ENCODE peak calls at places on chromosomes 13 and 19, in eight cellular contexts. G is stimulated activated naive B cell treated with anti-CD40 and anti-IgM and Interleukin-4, amounts not matched to agents 10 μg/mL and 1 μg/mL and 100 μg/mL, for 72 hours; M is naive thymus-derived CD8-positive, alpha-beta T cell; O is GM06990; R is NCI-H1105; S is GM23248; N is HT1080; P is suprapubic skin. T is an unnamed sample.

GRCh38 chr13:98810746-98811145 is 58.3 kb upstream of the SLC15A1 start:
- DNase-seq in R (no peak), S (peak; percentile 3), M (no peak), O (no peak), P (no peak), N (peak; percentile 57), G (no peak), T (no peak)

GRCh38 chr13:50365683-50366391 is 350.6 kb downstream of the KCNRG start:
- DNase-seq in S (no peak), G (peak; percentile 26), O (peak; percentile 59), P (no peak), N (peak; percentile 61), M (no peak), R (peak; percentile 34), T (no peak)

GRCh38 chr19:16366433-16367268 is 42.0 kb downstream of the KLF2 start:
- DNase-seq in R (no peak), O (peak; percentile 80), N (no peak), P (no peak), G (peak; percentile 46), S (no peak), M (peak; percentile 77), T (no peak)

GRCh38 chr13:39765801-39766463 is 110.5 kb downstream of the COG6 start:
- DNase-seq in M (no peak), S (peak; percentile 25), P (no peak), O (no peak), R (peak; percentile 86), G (no peak), N (peak; percentile 24), T (no peak)

GRCh38 chr13:73684286-73684685 is 449.9 kb downstream of the KLF12 start:
- DNase-seq in G (no peak), O (no peak), S (no peak), R (no peak), M (no peak), N (no peak), P (no peak), T (no peak)

GRCh38 chr19:36009633-36010379 is 1.2 kb upstream of the SYNE4 start:
- DNase-seq in M (no peak), O (no peak), S (no peak), N (no peak), R (no peak), G (no peak), P (no peak), T (no peak)

GRCh38 chr19:50205681-50206138 is 2.3 kb downstream of the MYH14 start:
- DNase-seq in O (no peak), P (no peak), M (no peak), R (peak; percentile 83), S (no peak), G (no peak), N (no peak), T (peak; percentile 80)

GRCh38 chr13:105291987-105292386 is 1243.5 kb downstream of the EFNB2 start:
- DNase-seq in M (no peak), N (no peak), O (no peak), R (no peak), S (no peak), P (no peak), G (no peak), T (no peak)

GRCh38 chr19:7297742-7298141 is 3.5 kb upstream of the INSR start:
- DNase-seq in N (no peak), R (no peak), G (no peak), M (no peak), S (no peak), P (no peak), O (no peak), T (no peak)

GRCh38 chr13:107788464-107789165 is 426.7 kb downstream of the LIG4 start:
- DNase-seq in S (no peak), P (no peak), O (no peak), M (no peak), R (no peak), G (no peak), N (no peak), T (no peak)

GRCh38 chr19:53881482-53882390 is at the start of gene PRKCG:
- DNase-seq in G (no peak), R (peak; percentile 13), P (no peak), M (peak; percentile 84), S (peak; percentile 45), N (peak; percentile 50), O (peak; percentile 56), T (no peak)

GRCh38 chr19:42199440-42200115 is 17.9 kb downstream of the DEDD2 start:
- DNase-seq in P (no peak), O (peak; percentile 88), M (peak; percentile 77), N (no peak), G (peak; percentile 34), R (no peak), S (no peak), T (no peak)

GRCh38 chr19:13781547-13781946 is 7.3 kb downstream of the C19orf53 start:
- DNase-seq in S (peak; percentile 96), M (no peak), N (peak; percentile 66), P (peak; percentile 89), O (no peak), R (peak; percentile 81), G (no peak), T (no peak)

GRCh38 chr13:110340812-110341444 is 33.8 kb downstream of the COL4A2 start:
- DNase-seq in P (no peak), O (peak; percentile 43), N (peak; percentile 47), R (no peak), S (peak; percentile 65), G (peak; percentile 22), M (peak; percentile 81), T (no peak)

GRCh38 chr19:54952591-54953344 is 5.4 kb upstream of the NLRP7 start:
- DNase-seq in N (peak; percentile 67), P (no peak), R (no peak), S (peak; percentile 54), M (no peak), G (no peak), O (no peak), T (no peak)

GRCh38 chr19:15288146-15288963 is 44.0 kb downstream of the BRD4 start:
- DNase-seq in M (no peak), G (peak; percentile 35), S (peak; percentile 66), N (no peak), O (peak; percentile 55), P (no peak), R (no peak), T (no peak)

GRCh38 chr13:45678282-45678681 is 23.8 kb upstream of the CBY2 start:
- DNase-seq in P (no peak), M (no peak), G (no peak), O (no peak), N (peak; percentile 10), S (no peak), R (no peak), T (no peak)

GRCh38 chr19:4586691-4587090 is 27.2 kb upstream of the SEMA6B start:
- DNase-seq in P (no peak), N (no peak), S (no peak), M (no peak), O (no peak), G (no peak), R (no peak), T (no peak)

GRCh38 chr19:543912-544608 is at the start of gene GZMM:
- DNase-seq in P (no peak), O (no peak), M (peak; percentile 90), N (no peak), R (no peak), S (no peak), G (no peak), T (no peak)

GRCh38 chr13:28100149-28101121 is at the start of gene FLT3:
- DNase-seq in R (no peak), N (peak; percentile 2), M (no peak), S (peak; percentile 38), G (peak; percentile 29), P (no peak), O (peak; percentile 71), T (no peak)

GRCh38 chr19:39539165-39539518 is 819 bp downstream of the EID2 start:
- DNase-seq in M (no peak), G (no peak), R (no peak), O (no peak), P (no peak), N (no peak), S (no peak), T (no peak)